ENCODE peak calls at places on chromosome X, in eight cellular contexts. L is progenitor cell of endocrine pancreas, O is osteoblast, E is GM20000, B is brain microvascular endothelial cell, I is lower lobe of right lung, D is AG10803, X is endothelial cell. V is an unnamed sample.
A peak's percentile ranks its signal among the peaks of the same experiment; 100 is the strongest.

GRCh38 chrX:87525771-87526229 is 8.2 kb downstream of the KLHL4 start:
- DNase-seq in L (no peak), O (peak; percentile 54), E (no peak), B (peak; percentile 36), I (no peak), D (no peak), X (no peak), V (no peak)

GRCh38 chrX:19372170-19373033 is 28.7 kb downstream of the PDHA1 start:
- DNase-seq in L (peak; percentile 45), O (peak; percentile 93), E (peak; percentile 65), B (peak; percentile 64), I (peak; percentile 67), D (peak; percentile 62), X (peak; percentile 72), V (no peak)

GRCh38 chrX:2370436-2370835 is 130.3 kb downstream of the DHRSX start:
- DNase-seq in L (no peak), O (no peak), E (no peak), B (no peak), I (no peak), D (peak; percentile 70), X (no peak), V (no peak)

GRCh38 chrX:132043977-132044376 is 20.9 kb downstream of the STK26 start:
- DNase-seq in L (no peak), O (no peak), E (no peak), B (no peak), I (no peak), D (no peak), X (no peak), V (no peak)

GRCh38 chrX:16433021-16433420 is 216.9 kb upstream of the S100G start:
- DNase-seq in L (no peak), O (no peak), E (no peak), B (no peak), I (no peak), D (no peak), X (no peak), V (no peak)

GRCh38 chrX:155888139-155888538 is 7.0 kb downstream of the VAMP7 start:
- DNase-seq in L (no peak), O (no peak), E (no peak), B (peak; percentile 42), I (no peak), D (peak; percentile 83), X (no peak), V (no peak)

GRCh38 chrX:134570899-134571298 is 87.4 kb downstream of the PLAC1 start:
- DNase-seq in L (no peak), O (no peak), E (no peak), B (no peak), I (no peak), D (no peak), X (no peak), V (no peak)

GRCh38 chrX:41981481-41982013 is 58.2 kb upstream of the CASK start:
- DNase-seq in L (no peak), O (no peak), E (no peak), B (no peak), I (no peak), D (no peak), X (no peak), V (no peak)

GRCh38 chrX:53594354-53594753 is 92.2 kb downstream of the HUWE1 start:
- DNase-seq in L (no peak), O (no peak), E (no peak), B (peak; percentile 24), I (no peak), D (peak; percentile 35), X (no peak), V (no peak)

GRCh38 chrX:151752847-151753246 is 18.3 kb downstream of the CNGA2 start:
- DNase-seq in L (no peak), O (peak; percentile 72), E (no peak), B (no peak), I (no peak), D (peak; percentile 13), X (no peak), V (no peak)

GRCh38 chrX:151754042-151754419 is 19.5 kb downstream of the CNGA2 start:
- DNase-seq in L (no peak), O (peak; percentile 94), E (no peak), B (peak; percentile 79), I (no peak), D (peak; percentile 82), X (no peak), V (no peak)

GRCh38 chrX:151754641-151755215 is 20.2 kb downstream of the CNGA2 start:
- DNase-seq in L (no peak), O (no peak), E (no peak), B (peak; percentile 11), I (no peak), D (no peak), X (no peak), V (no peak)

GRCh38 chrX:151750511-151750910 is 16.0 kb downstream of the CNGA2 start:
- DNase-seq in L (no peak), O (no peak), E (no peak), B (no peak), I (no peak), D (no peak), X (no peak), V (no peak)

GRCh38 chrX:151753313-151754041 is 18.9 kb downstream of the CNGA2 start:
- DNase-seq in L (peak; percentile 51), O (peak; percentile 87), E (peak; percentile 24), B (peak; percentile 40), I (peak; percentile 58), D (peak; percentile 52), X (peak; percentile 66), V (no peak)
- TF ChIP-seq CTCF in L (peak; percentile 81), O (peak; percentile 75), E (peak; percentile 52), B (peak; percentile 85), I (peak; percentile 74), D (peak; percentile 74), X (peak; percentile 46), V (peak; percentile 80)

GRCh38 chrX:12352922-12353321 is 214.6 kb downstream of the FRMPD4 start:
- DNase-seq in L (no peak), O (no peak), E (no peak), B (no peak), I (no peak), D (no peak), X (no peak), V (no peak)

GRCh38 chrX:12344954-12345353 is 206.7 kb downstream of the FRMPD4 start:
- DNase-seq in L (no peak), O (no peak), E (no peak), B (no peak), I (no peak), D (no peak), X (no peak), V (no peak)

GRCh38 chrX:12349201-12349600 is 210.9 kb downstream of the FRMPD4 start:
- DNase-seq in L (no peak), O (no peak), E (no peak), B (no peak), I (no peak), D (no peak), X (no peak), V (no peak)
- TF ChIP-seq CTCF in L (peak; percentile 23), O (no peak), E (no peak), B (no peak), I (no peak), D (no peak), X (no peak), V (no peak)

GRCh38 chrX:72536542-72536941 is 36.1 kb downstream of the HDAC8 start:
- DNase-seq in L (no peak), O (no peak), E (no peak), B (no peak), I (no peak), D (no peak), X (no peak), V (no peak)

GRCh38 chrX:72545990-72546389 is 26.7 kb downstream of the HDAC8 start:
- DNase-seq in L (no peak), O (no peak), E (no peak), B (peak; percentile 8), I (no peak), D (no peak), X (no peak), V (no peak)

GRCh38 chrX:72539822-72540221 is 32.8 kb downstream of the HDAC8 start:
- DNase-seq in L (no peak), O (no peak), E (no peak), B (no peak), I (no peak), D (no peak), X (no peak), V (no peak)

DNA sequence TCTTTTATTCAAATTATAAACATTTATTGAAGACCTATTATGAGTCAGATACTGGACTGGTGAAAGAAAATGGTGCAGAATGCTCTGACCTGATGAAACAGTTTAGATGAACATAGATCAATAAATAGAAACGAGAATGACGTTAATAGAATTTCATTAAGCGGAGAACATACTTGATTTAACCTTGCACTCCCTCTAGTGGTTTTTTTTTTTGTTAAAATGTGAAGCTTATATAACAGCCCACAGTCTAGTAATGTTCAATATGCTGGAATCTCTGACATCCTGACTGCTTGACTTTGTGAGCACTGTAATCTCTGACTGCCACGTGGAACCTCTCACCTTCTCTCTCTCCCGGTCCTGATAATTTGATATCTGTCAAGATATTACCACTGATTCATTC is 32.3 kb downstream of the HDAC8 start:
- DNase-seq in L (no peak), O (no peak), E (no peak), B (no peak), I (no peak), D (peak; percentile 40), X (no peak), V (no peak)
- TF ChIP-seq CTCF in L (peak; percentile 40), O (peak; percentile 40), E (no peak), B (peak; percentile 25), I (no peak), D (peak; percentile 42), X (peak; percentile 17), V (peak; percentile 63)

GRCh38 chrX:153381684-153382532 is 19.2 kb downstream of the PNMA6E start:
- DNase-seq in L (no peak), O (peak; percentile 87), E (no peak), B (peak; percentile 87), I (no peak), D (peak; percentile 92), X (peak; percentile 11), V (no peak)
- TF ChIP-seq CTCF in L (no peak), O (peak; percentile 28), E (no peak), B (peak; percentile 28), I (no peak), D (peak; percentile 27), X (no peak), V (no peak)

GRCh38 chrX:97685753-97686152 is 802.0 kb downstream of the RPA4 start:
- DNase-seq in L (no peak), O (peak; percentile 10), E (peak; percentile 8), B (peak; percentile 46), I (no peak), D (peak; percentile 17), X (peak; percentile 3), V (no peak)
- TF ChIP-seq CTCF in L (peak; percentile 74), O (peak; percentile 71), E (peak; percentile 51), B (peak; percentile 76), I (peak; percentile 42), D (peak; percentile 63), X (peak; percentile 29), V (peak; percentile 82)

DNA sequence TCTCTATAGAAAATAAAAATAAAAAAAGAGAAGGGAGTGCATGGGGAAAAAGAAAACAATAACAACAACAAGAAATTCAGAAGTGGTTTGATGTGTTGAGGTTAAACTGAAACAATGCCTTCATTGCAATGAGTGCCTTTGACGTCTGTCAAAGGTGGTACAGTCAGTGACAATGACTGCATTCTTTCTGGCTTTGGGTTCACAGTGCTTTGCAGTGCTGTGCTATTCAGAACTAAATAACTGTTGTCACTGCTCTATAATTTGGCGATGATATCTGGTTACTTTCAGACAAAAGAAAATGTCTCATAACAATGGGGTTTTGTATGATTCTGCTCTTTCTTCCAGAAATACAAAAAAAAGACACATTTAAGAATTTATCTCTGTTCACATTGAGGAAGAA is 488.6 kb upstream of the MAGEB2 start:
- DNase-seq in L (no peak), O (no peak), E (no peak), B (no peak), I (no peak), D (no peak), X (no peak), V (no peak)
- TF ChIP-seq CTCF in L (no peak), O (no peak), E (no peak), B (no peak), I (no peak), D (no peak), X (no peak), V (no peak)

V was measured in type B pancreatic cell.